ENCODE peak calls at places on chromosomes 5 and 9, in four cellular contexts. Z is heart right ventricle, I is right cardiac atrium, V is neural progenitor cell. W is an unnamed sample. For H3K9me3, the result is how much of the 10 kb centered on the place peaks cover.

GRCh38 chr5:172414618-172415599 is 39.4 kb downstream of the SH3PXD2B start:
- DNase-seq in Z (no peak), I (peak), V (no peak), W (no peak)

GRCh38 chr5:159105318-159106053 is 5.8 kb upstream of the EBF1 start:
- DNase-seq in Z (no peak), I (no peak), V (peak), W (no peak)

GRCh38 chr5:79938468-79938867 is 52.6 kb downstream of the MTX3 start:
- DNase-seq in Z (no peak), I (no peak), V (no peak), W (no peak)

GRCh38 chr9:76215066-76215465 is 179.2 kb downstream of the RFK start:
- DNase-seq in Z (no peak), I (no peak), V (peak), W (no peak)

GRCh38 chr9:13898957-13899356 is 415.0 kb downstream of the NFIB start:
- DNase-seq in Z (peak), I (peak), V (no peak), W (no peak)

GRCh38 chr5:143161893-143162520 is 241.5 kb downstream of the NR3C1 start:
- DNase-seq in Z (no peak), I (peak), V (no peak), W (peak)

GRCh38 chr9:132241483-132241839 is 79.6 kb downstream of the NTNG2 start:
- DNase-seq in Z (no peak), I (no peak), V (no peak), W (no peak)

GRCh38 chr5:34625246-34625645 is 30.9 kb upstream of the RAI14 start:
- DNase-seq in Z (no peak), I (no peak), V (no peak), W (no peak)

GRCh38 chr5:17952231-17952630 is 318.0 kb downstream of the TAF11L14 start:
- DNase-seq in Z (no peak), I (no peak), V (no peak), W (no peak)

GRCh38 chr9:87698069-87698809 is 27.7 kb upstream of the CTSL start:
- DNase-seq in Z (no peak), I (no peak), V (no peak), W (no peak)

GRCh38 chr9:91946825-91947224 is 3.2 kb downstream of the ROR2 start:
- DNase-seq in Z (no peak), I (no peak), V (peak), W (no peak)

GRCh38 chr5:132500931-132501628 is 10.5 kb upstream of the IRF1 start:
- DNase-seq in Z (peak), I (peak), V (peak), W (peak)

GRCh38 chr5:113434889-113435288 is at the start of gene TSSK1B:
- DNase-seq in Z (no peak), I (peak), V (no peak), W (no peak)

GRCh38 chr9:13268469-13268868 is 11.0 kb downstream of the MPDZ start:
- DNase-seq in Z (no peak), I (no peak), V (no peak), W (no peak)

GRCh38 chr5:173804579-173804978 is 83.6 kb upstream of the CPEB4 start:
- DNase-seq in Z (no peak), I (no peak), V (no peak), W (no peak)

GRCh38 chr5:95057610-95058009 is 227.3 kb downstream of the MCTP1 start:
- DNase-seq in Z (no peak), I (no peak), V (no peak), W (no peak)

GRCh38 chr5:17679597-17680187 is 45.4 kb downstream of the TAF11L14 start:
- DNase-seq in Z (no peak), I (no peak), V (no peak), W (no peak)

GRCh38 chr5:139845846-139846681 is 50.5 kb downstream of the PSD2 start:
- DNase-seq in Z (peak), I (no peak), V (no peak), W (no peak)

GRCh38 chr5:83009408-83009807 is 67.8 kb downstream of the TMEM167A start:
- DNase-seq in Z (no peak), I (no peak), V (no peak), W (no peak)

GRCh38 chr5:151682751-151683331 is 3.9 kb downstream of the SPARC start:
- DNase-seq in Z (no peak), I (peak), V (no peak), W (no peak)

GRCh38 chr9:135925496-135926133 is 18.3 kb upstream of the CAMSAP1 start:
- DNase-seq in Z (no peak), I (no peak), V (no peak), W (no peak)

GRCh38 chr5:14790931-14791330 is 80.6 kb downstream of the ANKH start:
- DNase-seq in Z (no peak), I (no peak), V (no peak), W (no peak)

GRCh38 chr9:137891588-137892423 is 14.2 kb downstream of the CACNA1B start:
- DNase-seq in Z (no peak), I (no peak), V (no peak), W (no peak)

GRCh38 chr9:68775003-68775730 is 70.1 kb downstream of the PIP5K1B start:
- DNase-seq in Z (no peak), I (no peak), V (no peak), W (no peak)

GRCh38 chr9:762217-762616 is 79.3 kb upstream of the DMRT1 start:
- DNase-seq in Z (no peak), I (no peak), V (no peak), W (no peak)

GRCh38 chr5:115542076-115542475 is 2.5 kb downstream of the FEM1C start:
- DNase-seq in Z (no peak), I (no peak), V (no peak), W (no peak)

GRCh38 chr5:168047669-168048111 is 243.8 kb upstream of the WWC1 start:
- DNase-seq in Z (peak), I (peak), V (peak), W (peak)

GRCh38 chr9:136138566-136138965 is 19.9 kb upstream of the TMEM250 start:
- DNase-seq in Z (no peak), I (no peak), V (peak), W (no peak)

GRCh38 chr5:154090656-154091055 is 51.9 kb downstream of the MFAP3 start:
- DNase-seq in Z (no peak), I (no peak), V (no peak), W (no peak)

GRCh38 chr5:178318893-178319292 is 86.3 kb upstream of the PHYKPL start:
- DNase-seq in Z (no peak), I (no peak), V (no peak), W (no peak)
- H3K9me3 ChIP-seq in Z (under half), I (under half), V (under half), W (under half)

GRCh38 chr5:4372481-4372880 is 767.6 kb upstream of the ADAMTS16 start:
- DNase-seq in Z (no peak), I (no peak), V (no peak), W (no peak)

GRCh38 chr5:4373051-4373450 is 767.1 kb upstream of the ADAMTS16 start:
- DNase-seq in Z (no peak), I (no peak), V (no peak), W (no peak)

GRCh38 chr5:4374866-4375265 is 765.3 kb upstream of the ADAMTS16 start:
- DNase-seq in Z (no peak), I (no peak), V (no peak), W (no peak)

GRCh38 chr5:4370218-4370617 is 769.9 kb upstream of the ADAMTS16 start:
- DNase-seq in Z (no peak), I (no peak), V (no peak), W (no peak)

DNA sequence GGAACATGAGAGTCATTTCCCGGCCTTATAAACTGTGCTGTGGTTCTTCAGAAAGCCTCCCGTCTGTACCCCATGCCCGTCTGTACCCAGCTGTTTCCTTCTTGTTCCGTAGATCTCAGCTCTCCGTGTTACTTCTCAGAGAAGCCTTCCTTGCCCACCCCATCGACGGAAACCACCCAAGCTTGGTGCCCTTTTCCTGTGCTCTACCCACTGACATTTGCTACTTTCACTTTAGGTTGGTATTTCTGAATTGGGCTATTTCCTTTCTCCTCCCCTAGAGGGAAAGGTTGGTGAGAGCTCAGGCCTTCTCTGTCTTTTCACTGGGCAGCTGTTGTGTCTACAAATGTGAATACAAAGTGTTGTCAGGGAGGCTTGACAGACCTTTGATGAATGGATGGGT is 764.5 kb upstream of the ADAMTS16 start:
- DNase-seq in Z (no peak), I (no peak), V (no peak), W (no peak)
- H3K9me3 ChIP-seq in Z (under half), I (under half), V (under half), W (under half)

DNA sequence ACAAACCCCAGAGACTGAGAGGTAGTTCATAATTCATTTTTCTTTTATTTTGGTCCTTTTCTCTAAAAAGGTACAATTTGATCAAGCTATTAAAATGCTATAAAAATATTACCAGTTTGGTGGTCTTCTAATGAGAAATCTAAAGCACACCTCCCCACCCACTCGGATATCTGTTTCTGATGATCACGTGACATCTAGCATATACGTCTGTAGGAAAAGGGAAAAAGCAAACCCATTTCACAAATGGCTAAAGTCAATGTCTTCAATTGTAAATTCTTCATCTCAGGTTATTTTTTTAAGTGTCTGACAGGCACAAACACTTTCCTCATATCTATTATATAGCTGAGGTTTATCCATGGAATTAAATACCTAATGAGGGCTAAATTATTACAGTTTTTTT is 18.9 kb downstream of the ZNF354A start:
- DNase-seq in Z (no peak), I (no peak), V (no peak), W (no peak)
- H3K9me3 ChIP-seq in Z (under half), I (under half), V (half or more), W (half or more)

GRCh38 chr5:73702534-73702933 is 76.5 kb downstream of the ARHGEF28 start:
- DNase-seq in Z (no peak), I (no peak), V (no peak), W (no peak)

GRCh38 chr5:73701566-73701965 is 75.6 kb downstream of the ARHGEF28 start:
- DNase-seq in Z (no peak), I (no peak), V (no peak), W (no peak)

GRCh38 chr5:73702951-73703350 is 77.0 kb downstream of the ARHGEF28 start:
- DNase-seq in Z (no peak), I (no peak), V (no peak), W (no peak)

GRCh38 chr5:73706963-73707362 is 81.0 kb downstream of the ARHGEF28 start:
- DNase-seq in Z (no peak), I (no peak), V (no peak), W (no peak)

DNA sequence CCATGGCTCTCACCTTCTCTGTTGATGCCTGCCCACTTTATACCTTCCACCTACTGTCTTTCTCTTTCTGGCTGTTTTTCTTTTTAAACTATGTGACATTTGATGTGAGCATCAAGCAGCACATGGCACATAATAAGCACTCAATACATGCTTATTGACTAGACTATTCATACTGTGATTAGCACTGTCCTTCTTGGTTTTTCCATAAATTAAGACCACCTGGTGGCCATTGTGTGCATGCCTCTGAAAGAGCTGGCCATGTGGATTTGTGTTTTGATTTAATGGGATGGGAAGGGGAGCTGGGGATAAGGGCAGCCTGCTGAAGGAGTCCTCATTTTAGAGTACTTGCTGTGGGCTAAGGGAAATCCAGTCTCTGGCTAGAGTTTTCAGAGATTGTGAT is 79.4 kb downstream of the ARHGEF28 start:
- DNase-seq in Z (no peak), I (no peak), V (peak), W (no peak)
- H3K9me3 ChIP-seq in Z (under half), I (under half), V (under half), W (under half)

DNA sequence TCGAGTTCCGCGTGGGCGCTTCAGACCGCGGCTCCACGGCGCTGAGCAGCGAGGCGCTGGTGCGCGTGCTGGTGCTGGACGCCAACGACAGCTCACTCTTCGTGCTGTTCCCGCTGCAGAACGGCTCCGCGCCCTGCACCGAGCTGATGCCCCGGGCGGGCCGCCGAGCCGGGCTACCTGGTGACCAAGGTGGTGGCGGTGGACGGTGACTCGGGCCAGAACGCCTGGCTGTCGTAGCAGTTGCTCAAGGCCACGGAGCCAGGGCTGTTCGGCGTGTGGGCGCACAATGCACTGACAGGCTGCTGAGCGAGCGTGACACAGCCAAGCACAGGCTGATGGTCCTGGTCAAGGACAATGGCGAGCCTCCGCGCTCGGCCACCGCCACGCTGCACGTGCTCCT is 3.7 kb upstream of the PCDHB15 start:
- DNase-seq in Z (no peak), I (peak), V (no peak), W (no peak)
- H3K9me3 ChIP-seq in Z (under half), I (under half), V (under half), W (half or more)

DNA sequence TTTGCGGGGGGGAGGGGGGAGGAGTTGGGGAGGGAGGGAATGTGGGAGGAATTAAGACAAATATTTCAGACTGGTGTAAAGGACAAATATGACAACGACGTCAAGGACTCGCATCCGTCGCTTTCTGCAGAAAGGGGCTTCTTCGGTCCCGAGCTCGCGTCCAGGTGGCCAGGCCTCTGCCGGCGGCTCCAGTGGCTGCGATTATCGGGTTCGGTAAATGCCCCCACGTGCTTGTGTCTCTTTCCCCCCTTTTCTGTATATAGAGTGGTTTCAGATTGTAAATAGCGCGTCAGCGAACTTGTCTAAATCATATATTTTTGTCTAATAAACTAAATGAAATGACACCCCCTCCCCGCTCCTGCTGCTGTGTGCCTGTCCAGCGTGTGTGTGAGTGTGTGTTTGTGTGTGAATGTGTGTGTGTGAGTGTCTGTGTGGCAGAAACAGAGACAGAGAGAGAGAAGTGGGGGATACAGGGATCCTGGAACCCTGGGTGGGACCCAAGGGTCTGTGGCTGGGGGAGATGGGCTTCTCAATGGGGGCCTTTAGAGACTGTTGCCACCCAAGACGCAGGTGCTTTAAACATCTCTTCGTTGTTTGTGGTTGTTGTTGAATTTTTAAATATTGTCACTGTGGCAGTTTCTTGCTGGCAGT is 5.6 kb downstream of the IRX1 start:
- DNase-seq in Z (no peak), I (no peak), V (peak), W (no peak)
- H3K9me3 ChIP-seq in Z (under half), I (under half), V (under half), W (under half)

GRCh38 chr9:25396828-25397227 is 281.4 kb downstream of the TUSC1 start:
- DNase-seq in Z (no peak), I (no peak), V (no peak), W (no peak)
- H3K9me3 ChIP-seq in Z (under half), I (under half), V (under half), W (under half)

GRCh38 chr5:180533845-180534244 is 39.7 kb downstream of the CNOT6 start:
- DNase-seq in Z (no peak), I (no peak), V (no peak), W (no peak)
- H3K9me3 ChIP-seq in Z (under half), I (under half), V (under half), W (under half)